ENCODE peak calls at places on chromosomes 11 and 22, in ten cellular contexts. One of them, this sample, is unnamed.

GRCh38 chr11:76161261-76161961 is 44.9 kb downstream of the WNT11 start:
- DNase-seq in transverse colon: no peak
- DNase-seq in A549: no peak
- DNase-seq in psoas muscle: no peak
- DNase-seq in IMR-90: no peak
- DNase-seq in cardiac muscle cell: peak; percentile 44
- DNase-seq in esophagus muscularis mucosa: no peak
- DNase-seq in fibroblast of lung: no peak
- DNase-seq in hepatocyte: peak; percentile 66
- DNase-seq in mammary epithelial cell: no peak
- DNase-seq in this sample: no peak

GRCh38 chr11:64164392-64165312 is 1.3 kb downstream of the MACROD1 start:
- DNase-seq in A549: no peak
- DNase-seq in hepatocyte: no peak
- DNase-seq in IMR-90: no peak
- DNase-seq in psoas muscle: peak; percentile 89
- DNase-seq in cardiac muscle cell: peak; percentile 32
- DNase-seq in fibroblast of lung: no peak
- DNase-seq in mammary epithelial cell: no peak
- DNase-seq in esophagus muscularis mucosa: no peak
- DNase-seq in transverse colon: peak; percentile 36
- DNase-seq in this sample: no peak

GRCh38 chr11:72247584-72247983 is 3.6 kb upstream of the PHOX2A start:
- DNase-seq in hepatocyte: no peak
- DNase-seq in A549: no peak
- DNase-seq in psoas muscle: no peak
- DNase-seq in IMR-90: no peak
- DNase-seq in fibroblast of lung: no peak
- DNase-seq in mammary epithelial cell: no peak
- DNase-seq in cardiac muscle cell: no peak
- DNase-seq in transverse colon: no peak
- DNase-seq in esophagus muscularis mucosa: no peak
- DNase-seq in this sample: no peak

GRCh38 chr11:83025267-83025704 is 46.4 kb downstream of the RAB30 start:
- DNase-seq in mammary epithelial cell: no peak
- DNase-seq in esophagus muscularis mucosa: no peak
- DNase-seq in hepatocyte: peak; percentile 50
- DNase-seq in IMR-90: no peak
- DNase-seq in fibroblast of lung: no peak
- DNase-seq in psoas muscle: no peak
- DNase-seq in A549: peak; percentile 47
- DNase-seq in cardiac muscle cell: no peak
- DNase-seq in transverse colon: no peak
- DNase-seq in this sample: no peak

GRCh38 chr22:30742291-30743256 is 47.9 kb downstream of the OSBP2 start:
- DNase-seq in psoas muscle: no peak
- DNase-seq in transverse colon: no peak
- DNase-seq in mammary epithelial cell: peak; percentile 39
- DNase-seq in esophagus muscularis mucosa: no peak
- DNase-seq in hepatocyte: no peak
- DNase-seq in fibroblast of lung: peak; percentile 35
- DNase-seq in IMR-90: peak; percentile 54
- DNase-seq in cardiac muscle cell: no peak
- DNase-seq in A549: no peak
- DNase-seq in this sample: no peak

GRCh38 chr11:47376543-47377371 is 1.6 kb downstream of the SPI1 start:
- DNase-seq in A549: no peak
- DNase-seq in transverse colon: peak; percentile 39
- DNase-seq in hepatocyte: no peak
- DNase-seq in cardiac muscle cell: no peak
- DNase-seq in psoas muscle: peak; percentile 69
- DNase-seq in IMR-90: no peak
- DNase-seq in esophagus muscularis mucosa: no peak
- DNase-seq in mammary epithelial cell: no peak
- DNase-seq in fibroblast of lung: no peak
- DNase-seq in this sample: no peak

GRCh38 chr11:128335729-128336128 is 251.6 kb downstream of the ETS1 start:
- DNase-seq in cardiac muscle cell: no peak
- DNase-seq in A549: no peak
- DNase-seq in fibroblast of lung: no peak
- DNase-seq in transverse colon: no peak
- DNase-seq in IMR-90: no peak
- DNase-seq in mammary epithelial cell: no peak
- DNase-seq in psoas muscle: no peak
- DNase-seq in esophagus muscularis mucosa: peak; percentile 75
- DNase-seq in hepatocyte: no peak
- DNase-seq in this sample: no peak

GRCh38 chr11:76803023-76803422 is 19.9 kb downstream of the TSKU start:
- DNase-seq in transverse colon: no peak
- DNase-seq in psoas muscle: no peak
- DNase-seq in hepatocyte: no peak
- DNase-seq in esophagus muscularis mucosa: peak; percentile 90
- DNase-seq in cardiac muscle cell: no peak
- DNase-seq in IMR-90: peak; percentile 83
- DNase-seq in A549: peak; percentile 34
- DNase-seq in mammary epithelial cell: no peak
- DNase-seq in fibroblast of lung: peak; percentile 91
- DNase-seq in this sample: no peak

GRCh38 chr11:130775306-130776043 is 140.8 kb downstream of the SNX19 start:
- DNase-seq in mammary epithelial cell: peak; percentile 70
- DNase-seq in psoas muscle: no peak
- DNase-seq in fibroblast of lung: peak; percentile 66
- DNase-seq in transverse colon: no peak
- DNase-seq in IMR-90: peak; percentile 70
- DNase-seq in A549: peak; percentile 35
- DNase-seq in hepatocyte: peak; percentile 21
- DNase-seq in esophagus muscularis mucosa: peak; percentile 89
- DNase-seq in cardiac muscle cell: no peak
- DNase-seq in this sample: no peak

GRCh38 chr11:80096736-80097135 is 655.9 kb upstream of the TENM4 start:
- DNase-seq in hepatocyte: no peak
- DNase-seq in esophagus muscularis mucosa: no peak
- DNase-seq in cardiac muscle cell: no peak
- DNase-seq in mammary epithelial cell: peak; percentile 54
- DNase-seq in fibroblast of lung: peak; percentile 62
- DNase-seq in transverse colon: no peak
- DNase-seq in IMR-90: peak; percentile 87
- DNase-seq in psoas muscle: no peak
- DNase-seq in A549: no peak
- DNase-seq in this sample: peak; percentile 26

GRCh38 chr11:12693075-12693473 is 18.9 kb downstream of the TEAD1 start:
- DNase-seq in mammary epithelial cell: no peak
- DNase-seq in esophagus muscularis mucosa: no peak
- DNase-seq in transverse colon: no peak
- DNase-seq in hepatocyte: no peak
- DNase-seq in psoas muscle: no peak
- DNase-seq in cardiac muscle cell: no peak
- DNase-seq in IMR-90: no peak
- DNase-seq in A549: peak; percentile 46
- DNase-seq in fibroblast of lung: peak; percentile 68
- DNase-seq in this sample: no peak

GRCh38 chr11:45146072-45147016 is at the start of gene PRDM11:
- DNase-seq in cardiac muscle cell: peak; percentile 60
- DNase-seq in mammary epithelial cell: peak; percentile 70
- DNase-seq in hepatocyte: peak; percentile 87
- DNase-seq in psoas muscle: peak; percentile 93
- DNase-seq in A549: peak; percentile 68
- DNase-seq in IMR-90: peak; percentile 72
- DNase-seq in esophagus muscularis mucosa: no peak
- DNase-seq in fibroblast of lung: peak; percentile 75
- DNase-seq in transverse colon: peak; percentile 76
- DNase-seq in this sample: peak; percentile 34

GRCh38 chr22:43202756-43203155 is 15.8 kb upstream of the TTLL12 start:
- DNase-seq in IMR-90: no peak
- DNase-seq in A549: no peak
- DNase-seq in hepatocyte: no peak
- DNase-seq in transverse colon: no peak
- DNase-seq in esophagus muscularis mucosa: no peak
- DNase-seq in psoas muscle: no peak
- DNase-seq in cardiac muscle cell: no peak
- DNase-seq in fibroblast of lung: no peak
- DNase-seq in mammary epithelial cell: no peak
- DNase-seq in this sample: no peak

GRCh38 chr11:113701491-113701890 is 4.6 kb downstream of the TMPRSS5 start:
- DNase-seq in mammary epithelial cell: no peak
- DNase-seq in cardiac muscle cell: no peak
- DNase-seq in psoas muscle: no peak
- DNase-seq in hepatocyte: no peak
- DNase-seq in IMR-90: no peak
- DNase-seq in esophagus muscularis mucosa: no peak
- DNase-seq in transverse colon: no peak
- DNase-seq in fibroblast of lung: no peak
- DNase-seq in A549: no peak
- DNase-seq in this sample: no peak

GRCh38 chr11:134504146-134504905 is 92.3 kb upstream of the B3GAT1 start:
- DNase-seq in mammary epithelial cell: no peak
- DNase-seq in hepatocyte: no peak
- DNase-seq in A549: no peak
- DNase-seq in cardiac muscle cell: no peak
- DNase-seq in transverse colon: no peak
- DNase-seq in psoas muscle: no peak
- DNase-seq in IMR-90: no peak
- DNase-seq in esophagus muscularis mucosa: no peak
- DNase-seq in fibroblast of lung: no peak
- DNase-seq in this sample: no peak

GRCh38 chr22:46749682-46750529 is 11.9 kb upstream of the CERK start:
- DNase-seq in fibroblast of lung: no peak
- DNase-seq in esophagus muscularis mucosa: no peak
- DNase-seq in A549: no peak
- DNase-seq in IMR-90: no peak
- DNase-seq in cardiac muscle cell: no peak
- DNase-seq in psoas muscle: no peak
- DNase-seq in transverse colon: no peak
- DNase-seq in mammary epithelial cell: no peak
- DNase-seq in hepatocyte: no peak
- DNase-seq in this sample: no peak

GRCh38 chr11:65417702-65418430 is 4.7 kb upstream of the NEAT1 start:
- DNase-seq in mammary epithelial cell: peak; percentile 13
- DNase-seq in A549: no peak
- DNase-seq in esophagus muscularis mucosa: no peak
- DNase-seq in IMR-90: peak; percentile 28
- DNase-seq in psoas muscle: peak; percentile 90
- DNase-seq in transverse colon: peak; percentile 63
- DNase-seq in hepatocyte: peak; percentile 74
- DNase-seq in cardiac muscle cell: peak; percentile 46
- DNase-seq in fibroblast of lung: peak; percentile 19
- DNase-seq in this sample: no peak

GRCh38 chr22:45526768-45527360 is 24.2 kb downstream of the FBLN1 start:
- DNase-seq in A549: no peak
- DNase-seq in IMR-90: peak; percentile 77
- DNase-seq in transverse colon: no peak
- DNase-seq in cardiac muscle cell: no peak
- DNase-seq in esophagus muscularis mucosa: peak; percentile 96
- DNase-seq in mammary epithelial cell: no peak
- DNase-seq in fibroblast of lung: peak; percentile 86
- DNase-seq in psoas muscle: no peak
- DNase-seq in hepatocyte: no peak
- DNase-seq in this sample: no peak
- H3K27ac ChIP-seq in A549: no peak overlapping the region
- H3K27ac ChIP-seq in IMR-90: peak overlapping the region; percentile 30
- H3K27ac ChIP-seq in transverse colon: peak overlapping the region; percentile 44
- H3K27ac ChIP-seq in cardiac muscle cell: no peak overlapping the region
- H3K27ac ChIP-seq in esophagus muscularis mucosa: peak overlapping the region; percentile 82
- H3K27ac ChIP-seq in mammary epithelial cell: no peak overlapping the region
- H3K27ac ChIP-seq in fibroblast of lung: no peak overlapping the region
- H3K27ac ChIP-seq in psoas muscle: no peak overlapping the region
- H3K27ac ChIP-seq in hepatocyte: no peak overlapping the region
- H3K27ac ChIP-seq in this sample: peak overlapping the region; percentile 39

DNA sequence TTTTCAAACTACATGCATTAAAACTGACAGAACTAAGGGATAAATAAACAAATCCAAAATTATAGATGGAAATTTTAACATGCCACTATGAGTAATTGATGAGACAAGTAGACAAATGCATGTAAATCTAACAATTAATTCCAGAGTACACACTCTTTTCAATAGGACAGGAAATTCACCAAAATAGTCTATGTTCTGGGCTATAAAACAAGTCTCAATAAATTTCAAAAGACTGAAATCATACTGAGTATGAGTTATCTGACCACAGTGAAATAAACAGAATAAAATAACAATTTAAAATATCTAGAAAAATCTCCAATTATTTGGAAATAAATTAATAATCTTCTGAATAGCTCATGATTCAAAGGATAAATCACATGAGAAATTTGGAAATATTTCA is 38.5 kb upstream of the ME3 start:
- DNase-seq in cardiac muscle cell: no peak
- DNase-seq in esophagus muscularis mucosa: no peak
- DNase-seq in A549: no peak
- DNase-seq in psoas muscle: no peak
- DNase-seq in IMR-90: no peak
- DNase-seq in mammary epithelial cell: no peak
- DNase-seq in fibroblast of lung: no peak
- DNase-seq in hepatocyte: no peak
- DNase-seq in transverse colon: no peak
- DNase-seq in this sample: no peak
- TF ChIP-seq CTCF in cardiac muscle cell: no peak
- TF ChIP-seq CTCF in esophagus muscularis mucosa: no peak
- TF ChIP-seq CTCF in A549: no peak
- TF ChIP-seq CTCF in psoas muscle: no peak
- TF ChIP-seq CTCF in IMR-90: no peak
- TF ChIP-seq CTCF in mammary epithelial cell: no peak
- TF ChIP-seq CTCF in fibroblast of lung: no peak
- TF ChIP-seq CTCF in hepatocyte: no peak
- TF ChIP-seq CTCF in transverse colon: no peak
- TF ChIP-seq CTCF in this sample: no peak

GRCh38 chr22:37660709-37661045 is 2.2 kb downstream of the PDXP start:
- DNase-seq in A549: no peak
- DNase-seq in psoas muscle: no peak
- DNase-seq in mammary epithelial cell: no peak
- DNase-seq in cardiac muscle cell: no peak
- DNase-seq in IMR-90: no peak
- DNase-seq in fibroblast of lung: no peak
- DNase-seq in esophagus muscularis mucosa: no peak
- DNase-seq in hepatocyte: no peak
- DNase-seq in transverse colon: no peak
- DNase-seq in this sample: no peak
- H3K4me3 ChIP-seq in A549: no peak overlapping the region
- H3K4me3 ChIP-seq in psoas muscle: peak overlapping the region; percentile 9
- H3K4me3 ChIP-seq in mammary epithelial cell: no peak overlapping the region
- H3K4me3 ChIP-seq in cardiac muscle cell: no peak overlapping the region
- H3K4me3 ChIP-seq in IMR-90: no peak overlapping the region
- H3K4me3 ChIP-seq in fibroblast of lung: no peak overlapping the region
- H3K4me3 ChIP-seq in esophagus muscularis mucosa: no peak overlapping the region
- H3K4me3 ChIP-seq in hepatocyte: no peak overlapping the region
- H3K4me3 ChIP-seq in transverse colon: no peak overlapping the region
- H3K4me3 ChIP-seq in this sample: peak overlapping the region; percentile 17

GRCh38 chr11:16276251-16276650 is 80.1 kb downstream of the SOX6 start:
- DNase-seq in fibroblast of lung: no peak
- DNase-seq in IMR-90: no peak
- DNase-seq in cardiac muscle cell: no peak
- DNase-seq in transverse colon: no peak
- DNase-seq in hepatocyte: no peak
- DNase-seq in A549: no peak
- DNase-seq in mammary epithelial cell: no peak
- DNase-seq in esophagus muscularis mucosa: no peak
- DNase-seq in psoas muscle: no peak
- DNase-seq in this sample: no peak
- H3K27ac ChIP-seq in fibroblast of lung: no peak overlapping the region
- H3K27ac ChIP-seq in IMR-90: no peak overlapping the region
- H3K27ac ChIP-seq in cardiac muscle cell: no peak overlapping the region
- H3K27ac ChIP-seq in transverse colon: no peak overlapping the region
- H3K27ac ChIP-seq in hepatocyte: no peak overlapping the region
- H3K27ac ChIP-seq in A549: no peak overlapping the region
- H3K27ac ChIP-seq in mammary epithelial cell: no peak overlapping the region
- H3K27ac ChIP-seq in esophagus muscularis mucosa: no peak overlapping the region
- H3K27ac ChIP-seq in psoas muscle: no peak overlapping the region
- H3K27ac ChIP-seq in this sample: no peak overlapping the region

This sample was measured in AG04450.